ENCODE peak calls at places on chromosomes 5 and 9, in ten cellular contexts. U, P, E, Y, V, I, C, O, L and K are unnamed samples.

GRCh38 chr9:92749934-92750315 is 14.7 kb downstream of the BICD2 start:
- DNase-seq in U (no peak), P (no peak), E (no peak), Y (no peak), V (no peak), I (no peak), C (no peak), O (no peak), L (no peak), K (no peak)

GRCh38 chr5:61417851-61418250 is 85.8 kb downstream of the ZSWIM6 start:
- DNase-seq in U (no peak), P (no peak), E (no peak), Y (no peak), V (no peak), I (no peak), C (no peak), O (no peak), L (no peak), K (no peak)

GRCh38 chr9:99828054-99828416 is 6.3 kb downstream of the NR4A3 start:
- DNase-seq in U (no peak), P (no peak), E (no peak), Y (peak; percentile 35), V (no peak), I (no peak), C (no peak), O (no peak), L (no peak), K (no peak)

GRCh38 chr5:73786043-73786831 is 160.2 kb downstream of the ARHGEF28 start:
- DNase-seq in U (no peak), P (no peak), E (no peak), Y (no peak), V (no peak), I (no peak), C (no peak), O (no peak), L (no peak), K (no peak)

GRCh38 chr9:137757613-137758029 is 120.0 kb upstream of the CACNA1B start:
- DNase-seq in U (peak; percentile 60), P (no peak), E (peak; percentile 57), Y (no peak), V (peak; percentile 49), I (peak; percentile 42), C (no peak), O (no peak), L (peak; percentile 26), K (no peak)

GRCh38 chr5:68176253-68176652 is 39.3 kb upstream of the PIK3R1 start:
- DNase-seq in U (no peak), P (no peak), E (no peak), Y (no peak), V (no peak), I (no peak), C (no peak), O (no peak), L (no peak), K (no peak)

GRCh38 chr5:20113930-20114329 is 125.9 kb upstream of the CDH18 start:
- DNase-seq in U (no peak), P (no peak), E (no peak), Y (no peak), V (no peak), I (no peak), C (no peak), O (no peak), L (no peak), K (no peak)

GRCh38 chr5:130323804-130324454 is 419.7 kb downstream of the CHSY3 start:
- DNase-seq in U (peak; percentile 10), P (no peak), E (no peak), Y (no peak), V (peak; percentile 75), I (no peak), C (no peak), O (no peak), L (no peak), K (no peak)

GRCh38 chr9:120864719-120865118 is 12.3 kb downstream of the PHF19 start:
- DNase-seq in U (no peak), P (no peak), E (no peak), Y (no peak), V (no peak), I (no peak), C (no peak), O (no peak), L (no peak), K (no peak)

GRCh38 chr9:120861935-120862334 is 15.1 kb downstream of the PHF19 start:
- DNase-seq in U (no peak), P (no peak), E (no peak), Y (no peak), V (no peak), I (no peak), C (no peak), O (no peak), L (no peak), K (no peak)

GRCh38 chr9:120860083-120860482 is 16.9 kb downstream of the PHF19 start:
- DNase-seq in U (no peak), P (no peak), E (no peak), Y (no peak), V (no peak), I (no peak), C (no peak), O (no peak), L (no peak), K (no peak)

GRCh38 chr9:120863833-120864232 is 13.2 kb downstream of the PHF19 start:
- DNase-seq in U (no peak), P (no peak), E (no peak), Y (no peak), V (no peak), I (no peak), C (no peak), O (no peak), L (no peak), K (no peak)

DNA sequence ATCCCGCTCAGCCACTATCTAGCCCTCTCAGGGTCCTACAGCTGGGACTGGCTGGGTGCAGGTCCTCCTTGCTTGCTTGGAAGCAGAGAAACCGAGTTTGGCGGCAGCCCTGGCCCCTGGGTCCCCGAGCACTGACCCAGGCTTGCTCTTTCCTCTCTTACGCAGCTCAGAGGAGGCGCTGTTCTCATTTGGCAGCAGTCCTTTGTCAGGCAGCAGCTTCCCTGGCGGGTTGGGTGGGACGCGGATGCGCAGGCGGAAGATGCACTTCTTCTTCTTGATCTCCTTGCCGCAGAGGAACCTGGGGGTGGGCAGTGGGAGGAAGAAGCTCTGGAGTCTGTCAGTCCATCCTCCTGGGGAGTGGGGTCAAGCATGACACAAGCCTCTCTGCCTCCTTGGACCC is 14.5 kb downstream of the PHF19 start:
- DNase-seq in U (no peak), P (no peak), E (no peak), Y (no peak), V (no peak), I (no peak), C (no peak), O (no peak), L (no peak), K (no peak)
- TF ChIP-seq CTCF in U (no peak), P (no peak), E (no peak), Y (no peak), V (no peak), I (no peak), C (no peak), O (no peak), L (no peak), K (no peak)

DNA sequence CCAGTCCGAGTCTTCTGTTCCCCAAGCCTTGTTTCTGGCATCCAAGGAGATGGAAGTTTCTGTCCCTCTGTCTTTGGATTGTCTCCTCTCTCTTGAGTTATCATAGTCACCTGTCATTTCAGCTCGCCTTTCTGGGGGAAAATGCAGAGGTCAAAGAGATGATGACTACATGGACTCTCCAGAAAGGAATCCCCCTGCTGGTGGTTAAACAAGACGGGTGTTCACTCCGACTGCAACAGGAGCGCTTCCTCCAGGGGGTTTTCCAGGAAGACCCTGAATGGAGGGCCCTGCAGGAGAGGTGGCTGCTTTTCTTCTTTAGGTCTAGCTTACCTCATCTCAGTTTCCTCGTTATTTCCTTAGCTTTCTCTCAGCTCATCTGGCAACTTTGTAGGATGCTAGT is 25.1 kb downstream of the ERAP2 start:
- DNase-seq in U (no peak), P (no peak), E (no peak), Y (no peak), V (no peak), I (no peak), C (no peak), O (no peak), L (no peak), K (no peak)
- TF ChIP-seq CTCF in U (peak; percentile 23), P (no peak), E (no peak), Y (no peak), V (peak; percentile 26), I (no peak), C (no peak), O (no peak), L (peak; percentile 14), K (peak; percentile 4)

GRCh38 chr9:108271646-108272349 is 584.0 kb downstream of the ACTL7B start:
- DNase-seq in U (no peak), P (no peak), E (peak; percentile 23), Y (no peak), V (no peak), I (peak; percentile 60), C (no peak), O (no peak), L (peak; percentile 93), K (peak; percentile 89)

GRCh38 chr9:108272350-108272899 is 583.4 kb downstream of the ACTL7B start:
- DNase-seq in U (no peak), P (peak; percentile 43), E (no peak), Y (peak; percentile 37), V (no peak), I (peak; percentile 7), C (no peak), O (no peak), L (no peak), K (no peak)

GRCh38 chr9:108269421-108269820 is 586.4 kb downstream of the ACTL7B start:
- DNase-seq in U (no peak), P (no peak), E (no peak), Y (no peak), V (no peak), I (no peak), C (no peak), O (no peak), L (no peak), K (no peak)

GRCh38 chr9:108271236-108271635 is 584.5 kb downstream of the ACTL7B start:
- DNase-seq in U (no peak), P (no peak), E (no peak), Y (no peak), V (no peak), I (no peak), C (no peak), O (no peak), L (no peak), K (no peak)

DNA sequence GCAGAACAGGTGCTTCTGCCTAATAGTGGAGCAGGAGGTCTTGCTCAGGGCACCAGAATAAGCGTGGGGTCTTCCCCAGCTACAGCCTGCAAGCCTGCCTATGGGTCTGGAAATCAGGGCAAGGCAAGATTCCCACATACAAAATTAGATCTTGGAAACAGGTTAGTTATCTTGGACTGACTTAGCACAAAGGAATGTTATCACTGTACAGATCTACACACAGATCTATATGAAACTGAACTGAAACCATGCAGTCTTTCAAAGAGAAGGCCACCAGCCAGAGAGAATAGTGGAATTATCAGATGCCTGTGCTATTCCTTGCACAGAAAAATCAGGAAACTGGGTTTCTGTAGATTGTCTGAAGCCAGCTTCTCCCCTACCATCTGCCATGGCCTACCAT is 585.7 kb downstream of the ACTL7B start:
- DNase-seq in U (no peak), P (no peak), E (no peak), Y (no peak), V (no peak), I (no peak), C (no peak), O (no peak), L (no peak), K (no peak)
- TF ChIP-seq CTCF in U (peak; percentile 23), P (no peak), E (no peak), Y (no peak), V (no peak), I (no peak), C (no peak), O (no peak), L (no peak), K (no peak)

DNA sequence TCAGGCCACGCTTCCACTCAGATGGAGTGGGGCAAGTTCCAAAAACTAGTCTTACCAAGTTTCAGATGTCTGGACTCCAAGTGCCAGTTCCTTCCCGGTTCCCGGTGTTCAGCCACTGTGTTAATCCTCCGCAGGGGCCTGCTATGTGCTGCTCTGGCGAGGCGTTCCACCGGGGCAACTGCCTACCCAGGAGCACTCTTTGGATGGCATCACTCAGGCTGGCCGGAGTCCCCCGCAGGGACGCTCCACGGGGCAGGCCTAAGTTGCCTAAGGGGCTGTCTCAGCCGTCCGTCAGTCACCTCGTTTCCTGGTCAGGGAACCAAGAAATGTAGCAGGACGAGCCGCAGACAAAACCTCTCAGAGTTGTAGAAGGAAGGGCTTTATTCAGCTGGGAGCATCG is 5.2 kb downstream of the RPS23 start:
- DNase-seq in U (no peak), P (no peak), E (no peak), Y (no peak), V (no peak), I (no peak), C (no peak), O (peak; percentile 79), L (no peak), K (no peak)
- TF ChIP-seq CTCF in U (no peak), P (no peak), E (no peak), Y (no peak), V (no peak), I (no peak), C (no peak), O (no peak), L (no peak), K (no peak)